ENCODE peak calls at places on chromosomes 16 and 17, in four cellular contexts. Q is neuronal stem cell, V is IMR-90, B is trophoblast cell. Y is an unnamed sample.

GRCh38 chr17:78897639-78897996 is 5.4 kb downstream of the CEP295NL start:
- DNase-seq in Q (no peak), B (peak), V (no peak), Y (no peak)

GRCh38 chr17:66533572-66533971 is 231.2 kb downstream of the PRKCA start:
- DNase-seq in Q (peak), B (no peak), V (peak), Y (peak)

GRCh38 chr16:27791404-27791719 is 241.4 kb downstream of the KATNIP start:
- DNase-seq in V (no peak), B (no peak), Q (no peak), Y (no peak)

GRCh38 chr17:40251576-40251975 is 32.5 kb downstream of the WIPF2 start:
- DNase-seq in V (peak), B (no peak), Q (no peak), Y (peak)

GRCh38 chr16:49590166-49590871 is 216.7 kb downstream of the C16orf78 start:
- DNase-seq in Q (no peak), V (no peak), B (no peak), Y (no peak)

GRCh38 chr16:87348616-87349157 is 31.5 kb upstream of the C16orf95 start:
- DNase-seq in Q (no peak), B (no peak), V (no peak), Y (no peak)

GRCh38 chr16:25716186-25716585 is 24.4 kb downstream of the HS3ST4 start:
- DNase-seq in B (no peak), Q (no peak), V (no peak), Y (no peak)

GRCh38 chr16:23976091-23977001 is 140.6 kb downstream of the PRKCB start:
- DNase-seq in V (no peak), B (no peak), Q (no peak), Y (no peak)

GRCh38 chr16:64627781-64628180 is 494.1 kb downstream of the CDH11 start:
- DNase-seq in B (no peak), Q (no peak), V (no peak), Y (no peak)

GRCh38 chr17:76585649-76586593 is at the start of gene ST6GALNAC2:
- DNase-seq in V (no peak), B (peak), Q (no peak), Y (peak)

GRCh38 chr17:796609-797008 is 14.5 kb downstream of the MRM3 start:
- DNase-seq in V (no peak), Q (no peak), B (no peak), Y (no peak)

GRCh38 chr17:795276-795675 is 13.1 kb downstream of the MRM3 start:
- DNase-seq in V (no peak), Q (no peak), B (no peak), Y (no peak)

GRCh38 chr17:794876-795275 is 12.7 kb downstream of the MRM3 start:
- DNase-seq in B (peak), Q (peak), V (peak), Y (peak)

GRCh38 chr17:797236-797635 is 15.1 kb downstream of the MRM3 start:
- DNase-seq in Q (no peak), V (no peak), B (no peak), Y (no peak)

GRCh38 chr17:795721-796120 is 13.6 kb downstream of the MRM3 start:
- DNase-seq in B (no peak), Q (no peak), V (no peak), Y (no peak)
- H4K8ac ChIP-seq in B (no peak), Q (no peak), V (no peak), Y (no peak)

DNA sequence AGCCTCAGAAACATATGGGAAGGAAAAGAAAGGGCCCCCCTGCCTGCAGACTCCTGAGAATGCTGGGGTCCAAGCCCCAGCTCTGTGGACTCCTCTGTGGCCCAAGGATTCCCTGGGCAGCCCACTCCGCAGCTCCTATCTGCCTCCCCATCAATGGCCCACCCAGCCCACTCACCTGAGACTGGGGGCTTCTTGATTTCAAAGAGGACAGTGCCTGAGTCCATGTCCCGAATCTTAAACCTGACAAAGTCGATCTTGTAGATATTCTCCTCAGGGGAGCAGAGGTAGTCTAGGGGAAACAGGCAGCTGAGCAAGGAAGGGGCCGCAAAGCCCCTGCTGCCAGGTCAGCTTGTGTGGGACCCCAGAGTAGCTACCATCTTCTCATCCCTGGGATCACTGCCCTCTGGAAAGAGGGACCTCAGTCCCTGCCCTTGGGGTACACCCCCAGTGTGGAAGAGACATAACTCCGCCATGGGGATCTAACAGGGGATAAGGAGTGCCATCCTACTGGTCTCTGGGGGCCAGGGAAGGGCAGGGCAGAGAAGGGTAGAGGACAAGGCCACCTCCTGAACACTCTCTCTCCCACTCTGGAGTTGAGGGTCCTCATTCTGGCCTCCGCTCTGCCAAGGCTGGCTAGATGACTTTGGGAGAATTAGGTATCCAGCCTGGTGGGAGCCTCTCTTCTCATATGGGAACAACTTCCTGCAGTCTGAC is 3.9 kb downstream of the UNC119 start:
- DNase-seq in B (no peak), V (no peak), Q (no peak), Y (no peak)
- H4K8ac ChIP-seq in B (no peak), V (no peak), Q (no peak), Y (no peak)

GRCh38 chr16:85206472-85207356 is 94.4 kb upstream of the CIBAR2 start:
- DNase-seq in B (no peak), V (peak), Q (no peak), Y (peak)

GRCh38 chr16:85209526-85210121 is 97.4 kb upstream of the CIBAR2 start:
- DNase-seq in Q (no peak), V (no peak), B (no peak), Y (no peak)

GRCh38 chr16:85207357-85207921 is 95.2 kb upstream of the CIBAR2 start:
- DNase-seq in V (peak), Q (no peak), B (peak), Y (peak)

GRCh38 chr16:85208643-85209520 is 96.6 kb upstream of the CIBAR2 start:
- DNase-seq in V (no peak), Q (no peak), B (no peak), Y (no peak)

DNA sequence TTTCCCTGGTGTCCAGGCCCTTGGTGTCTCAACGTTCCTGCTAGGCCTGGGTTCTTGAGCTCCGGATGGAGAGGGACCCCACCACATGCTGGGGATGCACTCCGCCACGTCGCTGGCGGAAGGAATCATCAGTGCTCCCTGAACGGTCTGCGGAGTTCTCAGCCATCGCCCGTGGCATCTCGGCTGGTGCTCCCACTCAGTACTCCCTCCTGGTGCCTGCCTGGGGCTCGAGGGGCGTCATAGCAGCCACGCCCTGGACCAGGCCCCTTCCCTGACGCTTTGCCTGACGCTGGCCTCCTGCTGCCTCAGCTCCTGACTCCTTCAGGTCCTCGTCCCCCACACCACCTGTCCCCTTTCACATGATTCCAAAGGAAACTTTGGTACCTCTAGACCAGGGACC is 95.9 kb upstream of the CIBAR2 start:
- DNase-seq in Q (no peak), V (no peak), B (peak), Y (no peak)
- H4K8ac ChIP-seq in Q (no peak), V (peak), B (no peak), Y (no peak)

GRCh38 chr17:45784583-45785372 is 658 bp downstream of the CRHR1 start:
- DNase-seq in Q (peak), V (no peak), B (no peak), Y (peak)

GRCh38 chr17:45785373-45786193 is 1.5 kb downstream of the CRHR1 start:
- DNase-seq in Q (no peak), B (no peak), V (no peak), Y (no peak)

GRCh38 chr17:45787656-45788055 is 3.5 kb downstream of the CRHR1 start:
- DNase-seq in Q (no peak), V (no peak), B (no peak), Y (no peak)

GRCh38 chr17:45787044-45787443 is 2.9 kb downstream of the CRHR1 start:
- DNase-seq in Q (no peak), V (no peak), B (no peak), Y (no peak)

DNA sequence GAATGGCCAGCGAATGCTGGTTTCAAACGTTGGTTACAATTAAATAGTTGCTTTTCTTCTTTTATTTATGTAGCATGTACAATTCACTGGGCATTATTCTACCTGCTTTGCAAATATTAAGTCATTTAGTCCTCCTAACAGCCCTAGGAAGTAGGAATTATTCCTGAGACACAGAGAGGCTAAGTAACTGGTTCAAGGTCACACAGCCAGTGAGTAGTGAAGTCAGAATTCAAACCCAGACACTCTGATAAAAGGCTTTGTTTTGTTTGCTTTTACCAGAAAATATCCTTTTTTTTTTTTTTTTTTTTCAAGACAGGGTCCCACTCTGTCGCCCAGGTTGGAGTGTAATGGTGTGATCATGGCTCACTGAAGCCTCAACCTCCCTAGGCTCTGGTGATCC is 2.2 kb downstream of the CRHR1 start:
- DNase-seq in V (no peak), Q (no peak), B (no peak), Y (no peak)
- H4K8ac ChIP-seq in V (no peak), Q (no peak), B (no peak), Y (no peak)

GRCh38 chr17:72467841-72468653 is 347.2 kb downstream of the SOX9 start:
- DNase-seq in B (no peak), V (no peak), Q (no peak), Y (peak)
- H4K8ac ChIP-seq in B (no peak), V (no peak), Q (no peak), Y (peak)

Y was measured in mesenchymal stem cell.